ENCODE peak calls at places on chromosomes 4 and X, in five cellular contexts. K is IMR-90, Q is PC-3, B is gastrocnemius medialis, X is fibroblast of mammary gland. M is an unnamed sample.

GRCh38 chr4:117154251-117154650 is 68.9 kb upstream of the TRAM1L1 start:
- DNase-seq in K (no peak), Q (no peak), B (no peak), X (no peak), M (no peak)

GRCh38 chr4:680091-680490 is 5.7 kb downstream of the MYL5 start:
- DNase-seq in K (no peak), Q (no peak), B (no peak), X (no peak), M (no peak)

GRCh38 chr4:138181288-138181687 is 60.9 kb downstream of the SLC7A11 start:
- DNase-seq in K (peak; percentile 25), Q (no peak), B (no peak), X (peak; percentile 64), M (peak; percentile 72)

GRCh38 chr4:14264437-14264836 is 636.9 kb upstream of the BOD1L1 start:
- DNase-seq in K (peak; percentile 10), Q (peak; percentile 26), B (no peak), X (peak; percentile 35), M (no peak)

GRCh38 chrX:85107407-85107806 is 103.7 kb downstream of the APOOL start:
- DNase-seq in K (no peak), Q (no peak), B (no peak), X (peak; percentile 64), M (no peak)

GRCh38 chrX:25534096-25534495 is 518.3 kb upstream of the ARX start:
- DNase-seq in K (peak; percentile 33), Q (no peak), B (no peak), X (peak; percentile 2), M (no peak)

GRCh38 chr4:115110191-115111166 is 2.9 kb downstream of the NDST4 start:
- DNase-seq in K (no peak), Q (peak; percentile 71), B (no peak), X (no peak), M (peak; percentile 20)

GRCh38 chrX:10159069-10159468 is 2.3 kb downstream of the CLCN4 start:
- DNase-seq in K (no peak), Q (no peak), B (no peak), X (no peak), M (no peak)

GRCh38 chr4:168880811-168881595 is 129.1 kb downstream of the CBR4 start:
- DNase-seq in K (no peak), Q (no peak), B (peak; percentile 26), X (no peak), M (no peak)

GRCh38 chr4:108045687-108046024 is 56.0 kb downstream of the HADH start:
- DNase-seq in K (no peak), Q (peak; percentile 51), B (peak; percentile 29), X (peak; percentile 70), M (peak; percentile 29)

GRCh38 chrX:53678667-53679066 is 7.9 kb downstream of the HUWE1 start:
- DNase-seq in K (no peak), Q (peak; percentile 29), B (no peak), X (peak; percentile 30), M (no peak)

GRCh38 chrX:119093991-119094741 is 21.4 kb downstream of the CT47C1 start:
- DNase-seq in K (peak; percentile 4), Q (peak; percentile 98), B (no peak), X (peak; percentile 61), M (peak; percentile 3)

GRCh38 chr4:89572224-89572858 is 264.6 kb downstream of the SNCA start:
- DNase-seq in K (no peak), Q (no peak), B (no peak), X (no peak), M (peak; percentile 18)

GRCh38 chrX:129695535-129695934 is 40.8 kb upstream of the APLN start:
- DNase-seq in K (no peak), Q (no peak), B (no peak), X (no peak), M (no peak)

GRCh38 chr4:149836546-149836945 is 20.9 kb upstream of the IQCM start:
- DNase-seq in K (peak; percentile 8), Q (no peak), B (no peak), X (peak; percentile 26), M (no peak)

GRCh38 chr4:40305329-40306193 is 29.6 kb upstream of the CHRNA9 start:
- DNase-seq in K (no peak), Q (no peak), B (no peak), X (no peak), M (no peak)

GRCh38 chr4:38639245-38639644 is 24.8 kb upstream of the KLF3 start:
- DNase-seq in K (no peak), Q (no peak), B (no peak), X (no peak), M (no peak)

GRCh38 chrX:11309220-11309619 is 16.0 kb downstream of the AMELX start:
- DNase-seq in K (no peak), Q (no peak), B (peak; percentile 19), X (peak; percentile 18), M (no peak)

GRCh38 chrX:8728932-8729331 is 3.0 kb downstream of the ANOS1 start:
- DNase-seq in K (no peak), Q (no peak), B (no peak), X (no peak), M (no peak)

GRCh38 chr4:85153221-85153620 is 186.7 kb upstream of the WDFY3 start:
- DNase-seq in K (no peak), Q (no peak), B (no peak), X (peak; percentile 59), M (no peak)

DNA sequence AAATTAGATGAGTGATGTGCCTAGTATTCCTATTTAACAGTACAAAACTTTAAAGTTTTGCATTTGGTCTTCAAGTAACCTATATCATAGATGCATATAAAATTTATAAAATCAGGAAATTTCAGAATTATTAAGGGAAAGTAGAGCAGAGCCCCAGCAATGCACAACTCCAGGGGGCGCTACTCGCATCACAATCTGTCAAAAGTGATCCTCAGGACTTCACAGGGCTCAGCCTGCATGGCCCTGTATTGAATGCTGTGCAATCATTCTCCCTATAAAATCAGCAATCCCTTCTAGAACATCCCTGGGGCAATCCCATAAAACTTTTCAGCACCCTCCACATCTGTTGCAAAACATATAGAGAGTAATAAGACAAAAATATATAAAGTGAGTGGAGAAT is 12.4 kb upstream of the PPARGC1A start:
- DNase-seq in K (no peak), Q (no peak), B (no peak), X (no peak), M (no peak)
- TF ChIP-seq CTCF in K (no peak), Q (no peak), B (peak; percentile 11), X (peak; percentile 5), M (no peak)

GRCh38 chr4:144648042-144648441 is 2.1 kb downstream of the HHIP start:
- DNase-seq in K (no peak), Q (no peak), B (no peak), X (no peak), M (peak; percentile 23)
- H3K4me3 ChIP-seq in K (peak overlapping the region; percentile 13), Q (no peak overlapping the region), B (no peak overlapping the region), X (no peak overlapping the region), M (peak overlapping the region; percentile 87)

GRCh38 chrX:45758738-45759397 is 558.2 kb upstream of the DIPK2B start:
- DNase-seq in K (peak; percentile 49), Q (peak; percentile 61), B (no peak), X (peak; percentile 66), M (peak; percentile 56)
- TF ChIP-seq CTCF in K (no peak), Q (no peak), B (no peak), X (no peak), M (no peak)

GRCh38 chr4:2060578-2061207 is 1.6 kb downstream of the NAT8L start:
- DNase-seq in K (no peak), Q (no peak), B (no peak), X (no peak), M (no peak)
- H3K4me3 ChIP-seq in K (no peak overlapping the region), Q (no peak overlapping the region), B (no peak overlapping the region), X (no peak overlapping the region), M (no peak overlapping the region)

GRCh38 chr4:76377481-76377901 is 43.5 kb downstream of the CCDC158 start:
- DNase-seq in K (no peak), Q (no peak), B (no peak), X (no peak), M (no peak)

GRCh38 chr4:76376534-76376933 is 44.4 kb downstream of the CCDC158 start:
- DNase-seq in K (no peak), Q (no peak), B (no peak), X (no peak), M (no peak)

GRCh38 chr4:76380561-76380960 is 40.4 kb downstream of the CCDC158 start:
- DNase-seq in K (no peak), Q (no peak), B (no peak), X (no peak), M (no peak)

GRCh38 chr4:76375703-76376102 is 45.2 kb downstream of the CCDC158 start:
- DNase-seq in K (no peak), Q (no peak), B (no peak), X (no peak), M (no peak)

DNA sequence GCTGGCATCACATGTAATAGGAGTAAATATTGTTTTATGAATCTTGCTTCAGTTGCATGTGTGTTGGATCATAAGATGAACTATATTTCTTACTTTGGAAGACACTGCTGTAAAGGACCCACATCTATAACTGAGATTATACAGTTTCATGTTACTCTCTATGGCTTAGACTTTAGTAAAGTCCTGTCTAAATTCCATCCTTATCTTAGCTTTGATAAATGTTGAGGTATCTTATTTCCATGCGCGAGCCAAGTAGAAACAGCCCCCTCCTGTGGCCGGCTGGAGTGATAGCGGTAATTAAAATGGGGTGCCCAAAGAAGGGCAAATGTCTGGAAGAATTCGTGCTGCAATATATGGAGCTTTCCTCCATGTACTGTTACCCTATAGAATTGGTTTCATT is 43.0 kb downstream of the CCDC158 start:
- DNase-seq in K (peak; percentile 61), Q (peak; percentile 36), B (no peak), X (peak; percentile 31), M (peak; percentile 50)
- TF ChIP-seq CTCF in K (peak; percentile 69), Q (peak; percentile 65), B (no peak), X (peak; percentile 63), M (peak; percentile 72)